ENCODE peak calls at places on chromosome 22, in eight cellular contexts. One of them, this sample, is unnamed.

GRCh38 chr22:38249301-38249700 is 23.5 kb downstream of the TMEM184B start:
- DNase-seq in T-helper 2 cell: no peak
- DNase-seq in fibroblast of pulmonary artery: no peak
- DNase-seq in neural crest cell: no peak
- DNase-seq in activated T-cell treated with anti-CD3 and anti-CD28 coated beads, Interleukin-2, amount 50 U/mL, for 72 hours: no peak
- DNase-seq in GM03348: no peak
- DNase-seq in heart left ventricle: no peak
- DNase-seq in NCI-H748 treated with DMSO at 0.1 percent for 48 hours: no peak
- DNase-seq in this sample: no peak

GRCh38 chr22:18145676-18146388 is 4.1 kb upstream of the USP18 start:
- DNase-seq in T-helper 2 cell: no peak
- DNase-seq in fibroblast of pulmonary artery: no peak
- DNase-seq in neural crest cell: no peak
- DNase-seq in activated T-cell treated with anti-CD3 and anti-CD28 coated beads, Interleukin-2, amount 50 U/mL, for 72 hours: no peak
- DNase-seq in GM03348: no peak
- DNase-seq in heart left ventricle: no peak
- DNase-seq in NCI-H748 treated with DMSO at 0.1 percent for 48 hours: no peak
- DNase-seq in this sample: no peak

GRCh38 chr22:42768385-42769035 is 47.8 kb upstream of the A4GALT start:
- DNase-seq in T-helper 2 cell: no peak
- DNase-seq in fibroblast of pulmonary artery: no peak
- DNase-seq in neural crest cell: no peak
- DNase-seq in activated T-cell treated with anti-CD3 and anti-CD28 coated beads, Interleukin-2, amount 50 U/mL, for 72 hours: no peak
- DNase-seq in GM03348: no peak
- DNase-seq in heart left ventricle: no peak
- DNase-seq in NCI-H748 treated with DMSO at 0.1 percent for 48 hours: no peak
- DNase-seq in this sample: no peak

GRCh38 chr22:39414377-39414776 is 14.8 kb downstream of the TAB1 start:
- DNase-seq in T-helper 2 cell: no peak
- DNase-seq in fibroblast of pulmonary artery: no peak
- DNase-seq in neural crest cell: no peak
- DNase-seq in activated T-cell treated with anti-CD3 and anti-CD28 coated beads, Interleukin-2, amount 50 U/mL, for 72 hours: no peak
- DNase-seq in GM03348: no peak
- DNase-seq in heart left ventricle: no peak
- DNase-seq in NCI-H748 treated with DMSO at 0.1 percent for 48 hours: no peak
- DNase-seq in this sample: no peak

GRCh38 chr22:32628626-32629587 is 154.3 kb downstream of the FBXO7 start:
- DNase-seq in T-helper 2 cell: no peak
- DNase-seq in fibroblast of pulmonary artery: peak; percentile 33
- DNase-seq in neural crest cell: no peak
- DNase-seq in activated T-cell treated with anti-CD3 and anti-CD28 coated beads, Interleukin-2, amount 50 U/mL, for 72 hours: no peak
- DNase-seq in GM03348: peak; percentile 53
- DNase-seq in heart left ventricle: no peak
- DNase-seq in NCI-H748 treated with DMSO at 0.1 percent for 48 hours: no peak
- DNase-seq in this sample: no peak

GRCh38 chr22:48802576-48802975 is 1025.1 kb downstream of the BRD1 start:
- DNase-seq in T-helper 2 cell: no peak
- DNase-seq in fibroblast of pulmonary artery: no peak
- DNase-seq in neural crest cell: no peak
- DNase-seq in activated T-cell treated with anti-CD3 and anti-CD28 coated beads, Interleukin-2, amount 50 U/mL, for 72 hours: no peak
- DNase-seq in GM03348: no peak
- DNase-seq in heart left ventricle: no peak
- DNase-seq in NCI-H748 treated with DMSO at 0.1 percent for 48 hours: no peak
- DNase-seq in this sample: no peak

GRCh38 chr22:35642305-35642741 is 5.9 kb upstream of the APOL6 start:
- DNase-seq in T-helper 2 cell: no peak
- DNase-seq in fibroblast of pulmonary artery: peak; percentile 38
- DNase-seq in neural crest cell: no peak
- DNase-seq in activated T-cell treated with anti-CD3 and anti-CD28 coated beads, Interleukin-2, amount 50 U/mL, for 72 hours: no peak
- DNase-seq in GM03348: peak; percentile 71
- DNase-seq in heart left ventricle: no peak
- DNase-seq in NCI-H748 treated with DMSO at 0.1 percent for 48 hours: no peak
- DNase-seq in this sample: no peak

GRCh38 chr22:30649430-30650007 is 13.9 kb downstream of the SLC35E4 start:
- DNase-seq in T-helper 2 cell: no peak
- DNase-seq in fibroblast of pulmonary artery: peak; percentile 66
- DNase-seq in neural crest cell: no peak
- DNase-seq in activated T-cell treated with anti-CD3 and anti-CD28 coated beads, Interleukin-2, amount 50 U/mL, for 72 hours: peak; percentile 89
- DNase-seq in GM03348: peak; percentile 78
- DNase-seq in heart left ventricle: peak; percentile 66
- DNase-seq in NCI-H748 treated with DMSO at 0.1 percent for 48 hours: no peak
- DNase-seq in this sample: no peak

GRCh38 chr22:37137131-37137530 is 12.6 kb downstream of the IL2RB start:
- DNase-seq in T-helper 2 cell: no peak
- DNase-seq in fibroblast of pulmonary artery: no peak
- DNase-seq in neural crest cell: no peak
- DNase-seq in activated T-cell treated with anti-CD3 and anti-CD28 coated beads, Interleukin-2, amount 50 U/mL, for 72 hours: no peak
- DNase-seq in GM03348: no peak
- DNase-seq in heart left ventricle: no peak
- DNase-seq in NCI-H748 treated with DMSO at 0.1 percent for 48 hours: no peak
- DNase-seq in this sample: no peak

GRCh38 chr22:26679003-26679629 is 21.7 kb downstream of the MIAT start:
- DNase-seq in T-helper 2 cell: peak; percentile 27
- DNase-seq in fibroblast of pulmonary artery: peak; percentile 86
- DNase-seq in neural crest cell: peak; percentile 87
- DNase-seq in activated T-cell treated with anti-CD3 and anti-CD28 coated beads, Interleukin-2, amount 50 U/mL, for 72 hours: peak; percentile 76
- DNase-seq in GM03348: peak; percentile 85
- DNase-seq in heart left ventricle: peak; percentile 82
- DNase-seq in NCI-H748 treated with DMSO at 0.1 percent for 48 hours: peak; percentile 41
- DNase-seq in this sample: peak; percentile 62

This sample was measured in GM18507.